ENCODE peak calls at places on chromosomes 7 and 10, in four cellular contexts. G is C1 segment of cervical spinal cord, T is mesothelial cell of epicardium, W is NCI-H526. Q is an unnamed sample.
A peak's percentile ranks its signal among the peaks of the same experiment; 100 is the strongest.

GRCh38 chr7:158275711-158276413 is 311.8 kb downstream of the PTPRN2 start:
- DNase-seq in T (no peak), G (no peak), W (no peak), Q (no peak)

GRCh38 chr10:44399478-44400451 is 14.9 kb upstream of the CXCL12 start:
- DNase-seq in G (no peak), W (no peak), T (peak; percentile 20), Q (no peak)

GRCh38 chr10:103916901-103917300 is 1.1 kb downstream of the STN1 start:
- DNase-seq in W (no peak), G (no peak), T (no peak), Q (no peak)

GRCh38 chr10:62062752-62063512 is 161.4 kb downstream of the ARID5B start:
- DNase-seq in W (no peak), T (no peak), G (no peak), Q (no peak)

GRCh38 chr7:117716707-117717294 is 156.4 kb downstream of the CTTNBP2 start:
- DNase-seq in G (no peak), T (no peak), W (no peak), Q (no peak)

GRCh38 chr10:45278860-45279498 is 36.4 kb downstream of the OR13A1 start:
- DNase-seq in W (no peak), G (no peak), T (no peak), Q (no peak)

GRCh38 chr10:106310596-106310995 is 853.9 kb downstream of the SORCS1 start:
- DNase-seq in G (no peak), T (no peak), W (no peak), Q (no peak)

GRCh38 chr7:108972009-108972408 is 402.3 kb downstream of the DNAJB9 start:
- DNase-seq in W (no peak), G (no peak), T (no peak), Q (no peak)

GRCh38 chr10:98186681-98187080 is 52.2 kb downstream of the R3HCC1L start:
- DNase-seq in W (no peak), T (no peak), G (no peak), Q (no peak)

GRCh38 chr7:116933465-116933864 is 19.8 kb upstream of the ST7 start:
- DNase-seq in W (no peak), G (no peak), T (no peak), Q (no peak)

GRCh38 chr7:26329520-26330269 is 38.0 kb downstream of the SNX10 start:
- DNase-seq in G (peak; percentile 4), T (no peak), W (no peak), Q (no peak)

GRCh38 chr10:94287331-94287730 is 75.4 kb downstream of the NOC3L start:
- DNase-seq in W (no peak), G (no peak), T (no peak), Q (no peak)

GRCh38 chr7:134362587-134363483 is 46.1 kb upstream of the SLC35B4 start:
- DNase-seq in G (no peak), T (no peak), W (no peak), Q (no peak)

GRCh38 chr10:92590623-92591549 is 2.0 kb upstream of the KIF11 start:
- DNase-seq in G (peak; percentile 9), T (peak; percentile 43), W (no peak), Q (no peak)

GRCh38 chr7:150405584-150406310 is 26.6 kb downstream of the ZNF775 start:
- DNase-seq in W (peak; percentile 75), G (no peak), T (peak; percentile 69), Q (no peak)

GRCh38 chr10:71542476-71542875 is 145.8 kb downstream of the CDH23 start:
- DNase-seq in G (no peak), T (no peak), W (no peak), Q (no peak)

GRCh38 chr7:83339927-83340326 is 177.2 kb upstream of the PCLO start:
- DNase-seq in T (no peak), G (no peak), W (no peak), Q (no peak)

GRCh38 chr10:103795634-103796265 is 59.6 kb downstream of the SH3PXD2A start:
- DNase-seq in W (no peak), T (no peak), G (no peak), Q (no peak)

GRCh38 chr7:138359891-138360582 is 100.0 kb upstream of the TRIM24 start:
- DNase-seq in W (no peak), T (no peak), G (no peak), Q (no peak)

GRCh38 chr7:113086431-113086888 is at the start of gene GPR85:
- DNase-seq in G (peak; percentile 30), T (peak; percentile 77), W (peak; percentile 50), Q (no peak)

GRCh38 chr7:106062006-106062405 is 50.1 kb downstream of the SYPL1 start:
- DNase-seq in W (no peak), G (no peak), T (no peak), Q (no peak)

GRCh38 chr10:29471483-29471859 is 163.3 kb downstream of the SVIL start:
- DNase-seq in W (no peak), T (no peak), G (no peak), Q (no peak)

GRCh38 chr7:128031901-128032604 is 816 bp upstream of the LRRC4 start:
- DNase-seq in G (peak; percentile 52), W (peak; percentile 61), T (peak; percentile 61), Q (peak; percentile 44)

GRCh38 chr7:104198673-104199278 is 9.0 kb downstream of the ORC5 start:
- DNase-seq in G (no peak), W (no peak), T (no peak), Q (no peak)

GRCh38 chr10:126491476-126491875 is 103.2 kb upstream of the ADAM12 start:
- DNase-seq in T (no peak), W (no peak), G (no peak), Q (no peak)

GRCh38 chr10:124654686-124655085 is 89.5 kb downstream of the FAM53B start:
- DNase-seq in W (no peak), G (no peak), T (no peak), Q (no peak)

GRCh38 chr10:113689574-113689973 is 9.9 kb downstream of the CASP7 start:
- DNase-seq in T (no peak), W (no peak), G (no peak), Q (no peak)

GRCh38 chr10:27723436-27723835 is 22.2 kb downstream of the MKX start:
- DNase-seq in G (no peak), T (no peak), W (no peak), Q (no peak)

GRCh38 chr10:69956833-69957230 is 95.8 kb upstream of the MACROH2A2 start:
- DNase-seq in G (no peak), T (no peak), W (no peak), Q (no peak)

GRCh38 chr10:1665262-1665661 is 72.1 kb downstream of the ADARB2 start:
- DNase-seq in W (no peak), T (no peak), G (no peak), Q (no peak)

Q was measured in CD4-positive, alpha-beta T cell.